ENCODE peak calls at places on chromosomes 6 and 20, in four cellular contexts. H, I, P and K are unnamed samples.

GRCh38 chr6:42185597-42185996 is 9.2 kb downstream of the GUCA1B start:
- DNase-seq in H (no peak), I (no peak), P (no peak), K (no peak)

GRCh38 chr20:31860431-31861345 is 9.6 kb downstream of the DUSP15 start:
- DNase-seq in H (peak; percentile 63), I (no peak), P (no peak), K (no peak)

GRCh38 chr20:56422824-56423189 is 10.7 kb downstream of the CASS4 start:
- DNase-seq in H (no peak), I (no peak), P (no peak), K (no peak)

GRCh38 chr6:29071831-29072723 is 15.0 kb downstream of the OR2B3 start:
- DNase-seq in H (peak; percentile 59), I (no peak), P (peak; percentile 13), K (no peak)

GRCh38 chr20:25214416-25214770 is 18.9 kb downstream of the ENTPD6 start:
- DNase-seq in H (no peak), I (no peak), P (no peak), K (no peak)

GRCh38 chr6:19837511-19838441 is 606 bp downstream of the ID4 start:
- DNase-seq in H (peak; percentile 75), I (peak; percentile 23), P (peak; percentile 83), K (peak; percentile 30)

GRCh38 chr6:11815231-11815630 is 36.6 kb upstream of the ADTRP start:
- DNase-seq in H (no peak), I (no peak), P (no peak), K (no peak)

GRCh38 chr20:13102689-13103088 is 93.9 kb downstream of the SPTLC3 start:
- DNase-seq in H (peak; percentile 11), I (no peak), P (no peak), K (no peak)

GRCh38 chr6:140462495-140463311 is 1088.3 kb upstream of the CITED2 start:
- DNase-seq in H (peak; percentile 48), I (no peak), P (no peak), K (no peak)

GRCh38 chr20:36538026-36538764 is 3.1 kb upstream of the MYL9 start:
- DNase-seq in H (no peak), I (no peak), P (no peak), K (no peak)

GRCh38 chr20:63008541-63009043 is 1.8 kb upstream of the BHLHE23 start:
- DNase-seq in H (no peak), I (no peak), P (no peak), K (no peak)

GRCh38 chr6:160428069-160428430 is 79.9 kb downstream of the SLC22A3 start:
- DNase-seq in H (peak; percentile 48), I (peak; percentile 79), P (no peak), K (peak; percentile 74)

GRCh38 chr6:111361648-111362047 is 121.4 kb downstream of the REV3L start:
- DNase-seq in H (peak; percentile 52), I (no peak), P (no peak), K (peak; percentile 38)

GRCh38 chr6:45209762-45210161 is 118.4 kb upstream of the RUNX2 start:
- DNase-seq in H (no peak), I (no peak), P (no peak), K (no peak)

GRCh38 chr6:156839591-156840001 is 62.4 kb downstream of the ARID1B start:
- DNase-seq in H (no peak), I (no peak), P (no peak), K (no peak)

GRCh38 chr6:106383573-106383972 is 23.1 kb downstream of the CRYBG1 start:
- DNase-seq in H (no peak), I (no peak), P (no peak), K (no peak)

GRCh38 chr6:397056-397455 is 5.5 kb downstream of the IRF4 start:
- DNase-seq in H (no peak), I (no peak), P (no peak), K (no peak)

GRCh38 chr6:157240059-157240959 is 83.0 kb downstream of the TMEM242 start:
- DNase-seq in H (peak; percentile 62), I (no peak), P (no peak), K (no peak)

GRCh38 chr6:137013031-137013430 is 31.7 kb downstream of the IL20RA start:
- DNase-seq in H (no peak), I (no peak), P (no peak), K (no peak)

GRCh38 chr20:63114693-63115069 is 101.2 kb downstream of the YTHDF1 start:
- DNase-seq in H (no peak), I (no peak), P (no peak), K (no peak)

GRCh38 chr6:24630861-24631505 is 15.0 kb downstream of the KIAA0319 start:
- DNase-seq in H (peak; percentile 12), I (no peak), P (no peak), K (no peak)

GRCh38 chr6:41280658-41281057 is 5.8 kb downstream of the TREM1 start:
- DNase-seq in H (no peak), I (no peak), P (no peak), K (no peak)

GRCh38 chr20:51326241-51326819 is 216.2 kb downstream of the NFATC2 start:
- DNase-seq in H (peak; percentile 71), I (peak; percentile 24), P (no peak), K (no peak)

GRCh38 chr6:33590531-33591198 is 10.6 kb upstream of the BAK1 start:
- DNase-seq in H (peak; percentile 79), I (no peak), P (peak; percentile 86), K (no peak)

GRCh38 chr6:169620171-169621125 is 81.4 kb downstream of the WDR27 start:
- DNase-seq in H (peak; percentile 35), I (no peak), P (no peak), K (no peak)
- H3K4me1 ChIP-seq in H (peaks cover 3% of the 10 kb centered on the region), I (no peaks in the 10 kb centered on the region), P (no peaks in the 10 kb centered on the region), K (peaks cover 5% of the 10 kb centered on the region)

GRCh38 chr20:58869662-58870227 is 17.2 kb downstream of the GNAS start:
- DNase-seq in H (no peak), I (no peak), P (no peak), K (no peak)

GRCh38 chr20:58868795-58869194 is 16.3 kb downstream of the GNAS start:
- DNase-seq in H (peak; percentile 50), I (no peak), P (no peak), K (no peak)

GRCh38 chr20:58867211-58867610 is 14.7 kb downstream of the GNAS start:
- DNase-seq in H (no peak), I (no peak), P (no peak), K (no peak)

GRCh38 chr20:58864346-58864745 is 11.8 kb downstream of the GNAS start:
- DNase-seq in H (no peak), I (no peak), P (no peak), K (no peak)
- TF ChIP-seq CTCF in H (no peak), I (peak; percentile 31), P (no peak), K (peak; percentile 5)

DNA sequence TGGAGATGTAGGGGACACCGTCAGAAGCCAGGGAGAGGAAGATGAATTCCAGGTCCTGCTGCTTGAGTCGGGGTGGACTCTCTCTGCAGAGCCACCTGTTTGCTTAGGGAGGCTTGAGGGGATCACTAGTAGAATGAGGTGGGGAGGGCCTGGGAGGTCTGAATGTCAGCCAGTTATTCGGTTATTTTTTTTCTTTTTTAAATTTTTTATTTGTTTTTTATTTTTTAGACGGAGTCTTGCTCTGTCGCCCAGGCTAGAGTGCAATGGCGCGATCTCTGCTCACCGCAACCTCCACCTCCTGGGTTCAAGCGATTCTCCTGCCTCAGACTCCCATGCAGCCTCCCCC is 8.4 kb downstream of the TEAD3 start:
- DNase-seq in H (no peak), I (no peak), P (no peak), K (no peak)
- H3K4me1 ChIP-seq in H (peaks cover 86% of the 10 kb centered on the region), I (peaks cover 86% of the 10 kb centered on the region), P (peaks cover 30% of the 10 kb centered on the region), K (peaks cover 48% of the 10 kb centered on the region)

DNA sequence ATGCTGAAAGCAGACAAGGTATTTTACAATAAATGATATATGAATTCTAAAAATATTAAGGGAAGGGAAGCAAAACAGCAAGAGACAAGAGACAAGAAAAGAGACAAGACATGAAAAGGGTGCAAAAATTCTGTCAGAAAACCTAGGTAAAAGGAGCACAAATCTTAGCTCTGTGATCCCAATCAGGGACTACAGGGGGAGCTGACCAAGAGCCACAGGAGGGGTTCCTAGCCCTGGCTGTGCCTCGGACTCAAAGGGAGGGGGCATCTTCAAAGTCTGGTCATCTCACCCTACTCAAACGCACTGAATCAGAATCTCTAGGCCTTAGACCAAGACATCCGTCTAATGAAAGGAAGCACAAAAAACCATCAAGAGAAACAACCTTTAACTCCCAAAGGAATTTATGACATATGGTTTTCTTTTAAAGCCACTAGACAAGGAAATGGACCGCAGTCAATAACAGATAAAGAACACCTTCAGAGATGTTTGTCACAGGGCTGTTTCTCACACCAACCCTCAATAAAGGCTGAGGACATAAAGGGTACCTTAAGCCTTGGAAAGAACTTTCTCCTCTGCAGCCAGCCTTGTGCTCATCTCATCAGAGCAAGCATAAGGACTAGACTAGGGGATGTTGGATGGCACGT is 130.4 kb upstream of the CDYL start:
- DNase-seq in H (peak; percentile 44), I (no peak), P (no peak), K (no peak)
- TF ChIP-seq CTCF in H (no peak), I (no peak), P (no peak), K (no peak)

GRCh38 chr20:45336530-45337366 is 11.5 kb downstream of the SDC4 start:
- DNase-seq in H (peak; percentile 78), I (no peak), P (no peak), K (no peak)

GRCh38 chr20:45338121-45339030 is 9.8 kb downstream of the SDC4 start:
- DNase-seq in H (peak; percentile 28), I (no peak), P (no peak), K (no peak)

GRCh38 chr20:45339084-45339483 is 9.1 kb downstream of the SDC4 start:
- DNase-seq in H (peak; percentile 36), I (no peak), P (no peak), K (no peak)

GRCh38 chr20:45339799-45340198 is 8.4 kb downstream of the SDC4 start:
- DNase-seq in H (no peak), I (no peak), P (no peak), K (no peak)

GRCh38 chr20:45337367-45338120 is 10.7 kb downstream of the SDC4 start:
- DNase-seq in H (peak; percentile 77), I (peak; percentile 46), P (peak; percentile 76), K (peak; percentile 53)
- H3K4me1 ChIP-seq in H (peaks cover 59% of the 10 kb centered on the region), I (peaks cover 80% of the 10 kb centered on the region), P (peaks cover 34% of the 10 kb centered on the region), K (peaks cover 67% of the 10 kb centered on the region)

GRCh38 chr20:35171438-35171752 is 477 bp upstream of the PROCR start:
- DNase-seq in H (no peak), I (no peak), P (no peak), K (no peak)

GRCh38 chr20:35171753-35172433 is at the start of gene PROCR:
- DNase-seq in H (peak; percentile 79), I (peak; percentile 88), P (peak; percentile 94), K (peak; percentile 82)

GRCh38 chr20:35165221-35166185 is 6.4 kb upstream of the PROCR start:
- DNase-seq in H (no peak), I (no peak), P (no peak), K (no peak)

GRCh38 chr20:35167787-35168186 is 4.1 kb upstream of the PROCR start:
- DNase-seq in H (no peak), I (no peak), P (no peak), K (no peak)

GRCh38 chr20:35166242-35166830 is 5.5 kb upstream of the PROCR start:
- DNase-seq in H (no peak), I (peak; percentile 70), P (no peak), K (peak; percentile 76)
- TF ChIP-seq CTCF in H (no peak), I (no peak), P (no peak), K (no peak)

DNA sequence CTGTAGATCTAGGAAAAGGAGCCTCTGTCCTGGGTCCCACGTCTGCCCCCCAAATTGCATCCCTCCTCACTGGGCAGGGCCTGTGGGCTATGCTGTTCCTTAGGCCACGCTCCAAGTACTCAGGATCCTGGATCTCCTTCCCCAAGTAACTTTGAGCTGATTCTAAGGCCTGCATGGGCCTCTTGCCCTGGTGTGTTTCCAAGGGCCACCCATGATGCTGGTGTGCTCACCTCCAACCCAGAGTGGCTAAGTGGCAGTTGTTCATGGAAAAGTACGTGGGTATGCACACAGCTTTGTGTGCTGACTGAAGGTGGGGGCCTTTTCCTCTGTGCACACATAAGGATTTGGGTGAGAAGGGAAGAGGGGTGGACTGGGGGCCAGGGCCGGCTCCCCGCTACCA is 5.3 kb downstream of the GMPR start:
- DNase-seq in H (no peak), I (no peak), P (no peak), K (no peak)
- H3K4me1 ChIP-seq in H (peaks cover 8% of the 10 kb centered on the region), I (peaks cover 92% of the 10 kb centered on the region), P (no peaks in the 10 kb centered on the region), K (peaks cover 38% of the 10 kb centered on the region)